ENCODE peak calls at places on chromosomes 12 and 14, in six cellular contexts. One of them, this sample, is unnamed.

GRCh38 chr14:31505411-31505810 is 17.6 kb upstream of the GPR33 start:
- DNase-seq in Calu3: no peak
- DNase-seq in BJ: peak; percentile 38
- DNase-seq in cardiac fibroblast: peak; percentile 78
- DNase-seq in GM12865: no peak
- DNase-seq in AG08396: peak; percentile 23
- DNase-seq in this sample: no peak

GRCh38 chr14:22131749-22132476 is 457.1 kb downstream of the DAD1 start:
- DNase-seq in Calu3: peak; percentile 30
- DNase-seq in BJ: no peak
- DNase-seq in cardiac fibroblast: no peak
- DNase-seq in GM12865: peak; percentile 46
- DNase-seq in AG08396: no peak
- DNase-seq in this sample: no peak

GRCh38 chr14:44820230-44820964 is 141.3 kb downstream of the KLHL28 start:
- DNase-seq in Calu3: no peak
- DNase-seq in BJ: no peak
- DNase-seq in cardiac fibroblast: no peak
- DNase-seq in GM12865: no peak
- DNase-seq in AG08396: no peak
- DNase-seq in this sample: no peak

GRCh38 chr14:21781543-21781942 is 107.9 kb upstream of the OR4E1 start:
- DNase-seq in Calu3: no peak
- DNase-seq in BJ: no peak
- DNase-seq in cardiac fibroblast: no peak
- DNase-seq in GM12865: no peak
- DNase-seq in AG08396: no peak
- DNase-seq in this sample: no peak

GRCh38 chr14:76710093-76711010 is 50.9 kb upstream of the VASH1 start:
- DNase-seq in Calu3: peak; percentile 26
- DNase-seq in BJ: peak; percentile 9
- DNase-seq in cardiac fibroblast: peak; percentile 69
- DNase-seq in GM12865: peak; percentile 52
- DNase-seq in AG08396: peak; percentile 58
- DNase-seq in this sample: peak; percentile 28

GRCh38 chr12:93408813-93409212 is 31.1 kb downstream of the NUDT4 start:
- DNase-seq in Calu3: no peak
- DNase-seq in BJ: no peak
- DNase-seq in cardiac fibroblast: no peak
- DNase-seq in GM12865: no peak
- DNase-seq in AG08396: no peak
- DNase-seq in this sample: no peak

GRCh38 chr12:108563804-108564151 is 1.4 kb downstream of the ISCU start:
- DNase-seq in Calu3: no peak
- DNase-seq in BJ: no peak
- DNase-seq in cardiac fibroblast: no peak
- DNase-seq in GM12865: no peak
- DNase-seq in AG08396: no peak
- DNase-seq in this sample: no peak

GRCh38 chr12:54579696-54580333 is 8.6 kb downstream of the PPP1R1A start:
- DNase-seq in Calu3: peak; percentile 92
- DNase-seq in BJ: no peak
- DNase-seq in cardiac fibroblast: peak; percentile 80
- DNase-seq in GM12865: peak; percentile 79
- DNase-seq in AG08396: peak; percentile 88
- DNase-seq in this sample: peak; percentile 85

GRCh38 chr12:86234309-86234708 is 21.9 kb downstream of the MGAT4C start:
- DNase-seq in Calu3: no peak
- DNase-seq in BJ: no peak
- DNase-seq in cardiac fibroblast: no peak
- DNase-seq in GM12865: no peak
- DNase-seq in AG08396: no peak
- DNase-seq in this sample: no peak

GRCh38 chr12:104825408-104825807 is 132.7 kb downstream of the SLC41A2 start:
- DNase-seq in Calu3: no peak
- DNase-seq in BJ: no peak
- DNase-seq in cardiac fibroblast: peak; percentile 11
- DNase-seq in GM12865: peak; percentile 9
- DNase-seq in AG08396: no peak
- DNase-seq in this sample: no peak

GRCh38 chr14:54040851-54041250 is 84.2 kb upstream of the BMP4 start:
- DNase-seq in Calu3: no peak
- DNase-seq in BJ: no peak
- DNase-seq in cardiac fibroblast: no peak
- DNase-seq in GM12865: no peak
- DNase-seq in AG08396: no peak
- DNase-seq in this sample: no peak

GRCh38 chr14:101444116-101444515 is 117.2 kb upstream of the DIO3 start:
- DNase-seq in Calu3: peak; percentile 25
- DNase-seq in BJ: no peak
- DNase-seq in cardiac fibroblast: no peak
- DNase-seq in GM12865: no peak
- DNase-seq in AG08396: no peak
- DNase-seq in this sample: no peak

GRCh38 chr12:67107751-67108269 is 161.3 kb upstream of the CAND1 start:
- DNase-seq in Calu3: no peak
- DNase-seq in BJ: no peak
- DNase-seq in cardiac fibroblast: no peak
- DNase-seq in GM12865: no peak
- DNase-seq in AG08396: no peak
- DNase-seq in this sample: no peak